ENCODE peak calls at places on chromosomes 12 and 14, in four cellular contexts. X is stimulated activated CD4-positive, alpha-beta T cell treated with anti-CD3 and anti-CD28 coated beads, TNF-alpha, amount 100 ng/mL, for 1 hour; J is neural progenitor cell; Y is NCI-H345. D is an unnamed sample.
A peak's percentile ranks its signal among the peaks of the same experiment; 100 is the strongest.

GRCh38 chr14:95998656-95999055 is 40.5 kb upstream of the C14orf132 start:
- DNase-seq in Y (peak; percentile 33), J (no peak), X (no peak), D (no peak)

GRCh38 chr12:74111688-74112360 is 425.8 kb upstream of the ATXN7L3B start:
- DNase-seq in X (no peak), Y (no peak), J (peak; percentile 61), D (no peak)

GRCh38 chr12:24996820-24997219 is 47.9 kb upstream of the BCAT1 start:
- DNase-seq in X (no peak), J (no peak), Y (no peak), D (no peak)

GRCh38 chr14:30223385-30223785 is 295.7 kb upstream of the PRKD1 start:
- DNase-seq in J (no peak), X (no peak), Y (no peak), D (no peak)

GRCh38 chr12:1807489-1807888 is 12.9 kb upstream of the LRTM2 start:
- DNase-seq in X (no peak), J (no peak), Y (no peak), D (no peak)

GRCh38 chr12:104521731-104522130 is 65.0 kb downstream of the CHST11 start:
- DNase-seq in Y (no peak), J (no peak), X (no peak), D (no peak)

GRCh38 chr12:8564656-8565055 is 24.0 kb upstream of the CLEC4E start:
- DNase-seq in Y (no peak), J (peak; percentile 45), X (no peak), D (no peak)

GRCh38 chr14:66746316-66747006 is 238.5 kb downstream of the GPHN start:
- DNase-seq in X (no peak), J (peak; percentile 39), Y (peak; percentile 1), D (no peak)

GRCh38 chr12:31005944-31006361 is 67.7 kb upstream of the DDX11 start:
- DNase-seq in X (no peak), Y (no peak), J (no peak), D (no peak)